ENCODE peak calls at places on chromosomes 12 and 14, in nine cellular contexts. One of them, this sample, is unnamed.

GRCh38 chr14:101772770-101773169 is 11.3 kb downstream of the PPP2R5C start:
- DNase-seq in Panc1: no peak
- DNase-seq in sigmoid colon: no peak
- DNase-seq in endothelial cell of umbilical vein: no peak
- DNase-seq in HCT116: no peak
- DNase-seq in K562: no peak
- DNase-seq in spleen: no peak
- DNase-seq in breast epithelium: peak; percentile 69
- DNase-seq in transverse colon: no peak
- DNase-seq in this sample: no peak

GRCh38 chr12:132623072-132623869 is 4.7 kb downstream of the P2RX2 start:
- DNase-seq in Panc1: no peak
- DNase-seq in sigmoid colon: no peak
- DNase-seq in endothelial cell of umbilical vein: no peak
- DNase-seq in HCT116: no peak
- DNase-seq in K562: no peak
- DNase-seq in spleen: no peak
- DNase-seq in breast epithelium: no peak
- DNase-seq in transverse colon: no peak
- DNase-seq in this sample: no peak

GRCh38 chr14:83556065-83556464 is 1973.9 kb upstream of the FLRT2 start:
- DNase-seq in Panc1: no peak
- DNase-seq in sigmoid colon: no peak
- DNase-seq in endothelial cell of umbilical vein: no peak
- DNase-seq in HCT116: no peak
- DNase-seq in K562: no peak
- DNase-seq in spleen: no peak
- DNase-seq in breast epithelium: no peak
- DNase-seq in transverse colon: no peak
- DNase-seq in this sample: no peak

GRCh38 chr12:120249875-120250795 is 15.4 kb downstream of the PXN start:
- DNase-seq in Panc1: no peak
- DNase-seq in sigmoid colon: peak; percentile 91
- DNase-seq in endothelial cell of umbilical vein: peak; percentile 53
- DNase-seq in HCT116: no peak
- DNase-seq in K562: no peak
- DNase-seq in spleen: peak; percentile 81
- DNase-seq in breast epithelium: no peak
- DNase-seq in transverse colon: no peak
- DNase-seq in this sample: peak; percentile 92

GRCh38 chr12:78204926-78205325 is 374.2 kb downstream of the NAV3 start:
- DNase-seq in Panc1: no peak
- DNase-seq in sigmoid colon: no peak
- DNase-seq in endothelial cell of umbilical vein: no peak
- DNase-seq in HCT116: no peak
- DNase-seq in K562: no peak
- DNase-seq in spleen: no peak
- DNase-seq in breast epithelium: no peak
- DNase-seq in transverse colon: no peak
- DNase-seq in this sample: no peak

GRCh38 chr12:49244161-49244560 is 20.7 kb upstream of the TUBA1C start:
- DNase-seq in Panc1: no peak
- DNase-seq in sigmoid colon: no peak
- DNase-seq in endothelial cell of umbilical vein: no peak
- DNase-seq in HCT116: no peak
- DNase-seq in K562: no peak
- DNase-seq in spleen: no peak
- DNase-seq in breast epithelium: no peak
- DNase-seq in transverse colon: no peak
- DNase-seq in this sample: no peak

GRCh38 chr12:104095289-104095688 is 31.0 kb downstream of the HCFC2 start:
- DNase-seq in Panc1: no peak
- DNase-seq in sigmoid colon: no peak
- DNase-seq in endothelial cell of umbilical vein: no peak
- DNase-seq in HCT116: no peak
- DNase-seq in K562: no peak
- DNase-seq in spleen: no peak
- DNase-seq in breast epithelium: no peak
- DNase-seq in transverse colon: no peak
- DNase-seq in this sample: no peak

GRCh38 chr12:21825924-21826548 is 51.5 kb upstream of the KCNJ8 start:
- DNase-seq in Panc1: no peak
- DNase-seq in sigmoid colon: no peak
- DNase-seq in endothelial cell of umbilical vein: no peak
- DNase-seq in HCT116: no peak
- DNase-seq in K562: no peak
- DNase-seq in spleen: no peak
- DNase-seq in breast epithelium: no peak
- DNase-seq in transverse colon: no peak
- DNase-seq in this sample: no peak

GRCh38 chr12:123134265-123134664 is 16.6 kb downstream of the PITPNM2 start:
- DNase-seq in Panc1: no peak
- DNase-seq in sigmoid colon: peak; percentile 25
- DNase-seq in endothelial cell of umbilical vein: no peak
- DNase-seq in HCT116: no peak
- DNase-seq in K562: no peak
- DNase-seq in spleen: peak; percentile 52
- DNase-seq in breast epithelium: no peak
- DNase-seq in transverse colon: no peak
- DNase-seq in this sample: no peak

GRCh38 chr12:24039113-24039525 is 89.6 kb upstream of the SOX5 start:
- DNase-seq in Panc1: no peak
- DNase-seq in sigmoid colon: no peak
- DNase-seq in endothelial cell of umbilical vein: peak; percentile 66
- DNase-seq in HCT116: no peak
- DNase-seq in K562: no peak
- DNase-seq in spleen: no peak
- DNase-seq in breast epithelium: no peak
- DNase-seq in transverse colon: no peak
- DNase-seq in this sample: no peak

GRCh38 chr14:64508215-64508776 is 3.7 kb downstream of the ZBTB1 start:
- DNase-seq in Panc1: no peak
- DNase-seq in sigmoid colon: no peak
- DNase-seq in endothelial cell of umbilical vein: no peak
- DNase-seq in HCT116: no peak
- DNase-seq in K562: no peak
- DNase-seq in spleen: no peak
- DNase-seq in breast epithelium: no peak
- DNase-seq in transverse colon: no peak
- DNase-seq in this sample: no peak

GRCh38 chr14:41154143-41154807 is 452.4 kb upstream of the LRFN5 start:
- DNase-seq in Panc1: no peak
- DNase-seq in sigmoid colon: no peak
- DNase-seq in endothelial cell of umbilical vein: no peak
- DNase-seq in HCT116: no peak
- DNase-seq in K562: no peak
- DNase-seq in spleen: no peak
- DNase-seq in breast epithelium: no peak
- DNase-seq in transverse colon: no peak
- DNase-seq in this sample: no peak

GRCh38 chr12:19263666-19264065 is 134.1 kb downstream of the PLEKHA5 start:
- DNase-seq in Panc1: no peak
- DNase-seq in sigmoid colon: no peak
- DNase-seq in endothelial cell of umbilical vein: peak; percentile 56
- DNase-seq in HCT116: no peak
- DNase-seq in K562: no peak
- DNase-seq in spleen: no peak
- DNase-seq in breast epithelium: no peak
- DNase-seq in transverse colon: no peak
- DNase-seq in this sample: no peak

GRCh38 chr12:39459027-39459434 is 16.1 kb upstream of the KIF21A start:
- DNase-seq in Panc1: no peak
- DNase-seq in sigmoid colon: no peak
- DNase-seq in endothelial cell of umbilical vein: no peak
- DNase-seq in HCT116: no peak
- DNase-seq in K562: peak; percentile 39
- DNase-seq in spleen: no peak
- DNase-seq in breast epithelium: no peak
- DNase-seq in transverse colon: no peak
- DNase-seq in this sample: no peak

GRCh38 chr12:9079883-9080673 is 35.6 kb downstream of the A2M start:
- DNase-seq in Panc1: no peak
- DNase-seq in sigmoid colon: no peak
- DNase-seq in endothelial cell of umbilical vein: no peak
- DNase-seq in HCT116: no peak
- DNase-seq in K562: no peak
- DNase-seq in spleen: no peak
- DNase-seq in breast epithelium: no peak
- DNase-seq in transverse colon: no peak
- DNase-seq in this sample: no peak
- H3K36me3 ChIP-seq in Panc1: no peaks in the 10 kb centered on the region
- H3K36me3 ChIP-seq in sigmoid colon: peaks cover 57% of the 10 kb centered on the region
- H3K36me3 ChIP-seq in endothelial cell of umbilical vein: no peaks in the 10 kb centered on the region
- H3K36me3 ChIP-seq in HCT116: no peaks in the 10 kb centered on the region
- H3K36me3 ChIP-seq in K562: no peaks in the 10 kb centered on the region
- H3K36me3 ChIP-seq in spleen: peaks cover 83% of the 10 kb centered on the region
- H3K36me3 ChIP-seq in breast epithelium: peaks cover 7% of the 10 kb centered on the region
- H3K36me3 ChIP-seq in transverse colon: no peaks in the 10 kb centered on the region
- H3K36me3 ChIP-seq in this sample: peaks cover 19% of the 10 kb centered on the region

GRCh38 chr14:104546591-104547309 is 32.8 kb upstream of the C14orf180 start:
- DNase-seq in Panc1: no peak
- DNase-seq in sigmoid colon: peak; percentile 56
- DNase-seq in endothelial cell of umbilical vein: no peak
- DNase-seq in HCT116: no peak
- DNase-seq in K562: no peak
- DNase-seq in spleen: no peak
- DNase-seq in breast epithelium: no peak
- DNase-seq in transverse colon: no peak
- DNase-seq in this sample: no peak

GRCh38 chr14:104547310-104547997 is 32.1 kb upstream of the C14orf180 start:
- DNase-seq in Panc1: no peak
- DNase-seq in sigmoid colon: no peak
- DNase-seq in endothelial cell of umbilical vein: no peak
- DNase-seq in HCT116: no peak
- DNase-seq in K562: no peak
- DNase-seq in spleen: peak; percentile 68
- DNase-seq in breast epithelium: no peak
- DNase-seq in transverse colon: no peak
- DNase-seq in this sample: peak; percentile 76

GRCh38 chr14:104546021-104546491 is 33.5 kb upstream of the C14orf180 start:
- DNase-seq in Panc1: no peak
- DNase-seq in sigmoid colon: peak; percentile 59
- DNase-seq in endothelial cell of umbilical vein: no peak
- DNase-seq in HCT116: no peak
- DNase-seq in K562: no peak
- DNase-seq in spleen: peak; percentile 79
- DNase-seq in breast epithelium: no peak
- DNase-seq in transverse colon: no peak
- DNase-seq in this sample: no peak

GRCh38 chr14:104544362-104544761 is 35.2 kb upstream of the C14orf180 start:
- DNase-seq in Panc1: no peak
- DNase-seq in sigmoid colon: peak; percentile 4
- DNase-seq in endothelial cell of umbilical vein: no peak
- DNase-seq in HCT116: no peak
- DNase-seq in K562: no peak
- DNase-seq in spleen: no peak
- DNase-seq in breast epithelium: no peak
- DNase-seq in transverse colon: no peak
- DNase-seq in this sample: peak; percentile 49

DNA sequence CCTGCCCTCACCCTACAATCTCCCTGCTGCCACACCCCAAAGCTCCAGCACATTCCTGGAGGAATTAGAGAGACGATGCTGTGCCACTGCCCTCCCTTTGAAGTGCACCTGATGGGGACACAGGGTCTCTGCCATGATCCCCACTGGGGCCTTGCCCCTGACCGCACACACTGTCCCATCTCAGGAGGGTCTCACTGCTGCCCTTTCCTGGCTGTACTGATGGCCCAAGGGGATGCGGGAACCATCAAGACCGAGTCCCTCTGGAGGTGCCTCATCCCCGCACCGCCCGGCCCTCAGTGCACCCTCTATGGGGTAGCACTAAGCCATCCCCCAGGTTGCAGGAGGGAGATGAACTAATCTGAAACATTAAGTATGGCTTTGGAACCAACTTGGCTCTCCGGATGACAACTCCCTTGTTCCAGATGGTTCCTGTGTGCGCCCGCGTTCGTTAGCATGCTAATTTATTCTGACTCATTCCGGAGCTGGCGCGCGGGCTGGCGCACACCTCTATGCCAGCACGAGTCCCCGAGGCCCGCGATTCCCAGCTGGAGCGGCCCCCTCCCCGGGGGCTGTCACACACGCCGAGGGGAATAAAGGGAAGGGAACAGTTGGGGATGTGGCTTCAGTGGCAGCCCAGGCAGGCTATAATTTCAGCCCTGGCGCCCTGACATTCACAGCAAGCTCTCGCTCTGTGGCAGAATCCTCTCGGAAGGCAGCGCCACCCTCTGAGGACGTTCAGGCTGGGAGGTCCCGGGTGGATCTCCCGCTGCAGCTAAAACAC is 34.2 kb upstream of the C14orf180 start:
- DNase-seq in Panc1: no peak
- DNase-seq in sigmoid colon: peak; percentile 55
- DNase-seq in endothelial cell of umbilical vein: no peak
- DNase-seq in HCT116: no peak
- DNase-seq in K562: no peak
- DNase-seq in spleen: no peak
- DNase-seq in breast epithelium: no peak
- DNase-seq in transverse colon: no peak
- DNase-seq in this sample: peak; percentile 66
- TF ChIP-seq CTCF in Panc1: no peak
- TF ChIP-seq CTCF in sigmoid colon: no peak
- TF ChIP-seq CTCF in endothelial cell of umbilical vein: no peak
- TF ChIP-seq CTCF in HCT116: no peak
- TF ChIP-seq CTCF in K562: no peak
- TF ChIP-seq CTCF in spleen: no peak
- TF ChIP-seq CTCF in breast epithelium: no peak
- TF ChIP-seq CTCF in transverse colon: no peak
- TF ChIP-seq CTCF in this sample: no peak

GRCh38 chr14:34110531-34110930 is 159.7 kb upstream of the EGLN3 start:
- DNase-seq in Panc1: no peak
- DNase-seq in sigmoid colon: no peak
- DNase-seq in endothelial cell of umbilical vein: no peak
- DNase-seq in HCT116: no peak
- DNase-seq in K562: no peak
- DNase-seq in spleen: no peak
- DNase-seq in breast epithelium: no peak
- DNase-seq in transverse colon: no peak
- DNase-seq in this sample: no peak
- TF ChIP-seq POLR2AphosphoS5 in Panc1: no peak
- TF ChIP-seq POLR2AphosphoS5 in sigmoid colon: no peak
- TF ChIP-seq POLR2AphosphoS5 in endothelial cell of umbilical vein: no peak
- TF ChIP-seq POLR2AphosphoS5 in HCT116: no peak
- TF ChIP-seq POLR2AphosphoS5 in K562: no peak
- TF ChIP-seq POLR2AphosphoS5 in spleen: no peak
- TF ChIP-seq POLR2AphosphoS5 in breast epithelium: no peak
- TF ChIP-seq POLR2AphosphoS5 in transverse colon: no peak
- TF ChIP-seq POLR2AphosphoS5 in this sample: no peak

DNA sequence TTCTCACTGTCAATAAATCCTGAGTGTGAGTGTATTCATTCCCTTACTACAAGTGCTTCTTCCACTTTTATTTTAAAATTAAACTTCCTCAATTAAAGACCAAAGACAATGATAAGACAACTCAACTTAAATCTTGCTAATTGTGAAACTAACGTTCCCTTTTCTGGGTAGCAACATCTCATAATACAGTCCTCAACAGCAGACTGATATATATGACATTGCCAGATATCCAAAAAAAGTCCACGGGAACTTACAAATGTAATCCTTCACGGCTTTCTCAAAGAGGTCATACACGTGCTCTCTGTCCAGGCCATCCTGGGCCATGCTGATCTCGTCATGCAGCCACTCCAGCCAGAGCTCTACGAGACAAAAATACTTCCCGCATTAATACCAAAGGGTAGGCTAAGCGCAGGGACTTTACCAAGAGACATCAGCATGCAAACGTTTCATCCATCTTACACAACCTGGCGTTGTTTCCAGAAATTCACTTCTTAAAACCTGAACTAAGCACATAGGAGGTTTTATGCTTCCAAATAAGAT is 13.3 kb downstream of the SART3 start:
- DNase-seq in Panc1: no peak
- DNase-seq in sigmoid colon: no peak
- DNase-seq in endothelial cell of umbilical vein: no peak
- DNase-seq in HCT116: no peak
- DNase-seq in K562: no peak
- DNase-seq in spleen: no peak
- DNase-seq in breast epithelium: no peak
- DNase-seq in transverse colon: no peak
- DNase-seq in this sample: no peak
- H3K36me3 ChIP-seq in Panc1: peaks cover 43% of the 10 kb centered on the region
- H3K36me3 ChIP-seq in sigmoid colon: peaks cover 40% of the 10 kb centered on the region
- H3K36me3 ChIP-seq in endothelial cell of umbilical vein: peaks cover 22% of the 10 kb centered on the region
- H3K36me3 ChIP-seq in HCT116: peaks cover 32% of the 10 kb centered on the region
- H3K36me3 ChIP-seq in K562: peaks cover 85% of the 10 kb centered on the region
- H3K36me3 ChIP-seq in spleen: peaks cover 70% of the 10 kb centered on the region
- H3K36me3 ChIP-seq in breast epithelium: no peaks in the 10 kb centered on the region
- H3K36me3 ChIP-seq in transverse colon: no peaks in the 10 kb centered on the region
- H3K36me3 ChIP-seq in this sample: peaks cover 50% of the 10 kb centered on the region

This sample was measured in suprapubic skin.